ENCODE peak calls at places on chromosomes 1 and 21, in six cellular contexts. N is endothelial cell; V is Calu3; X is CD8-positive, alpha-beta T cell; A is progenitor cell of endocrine pancreas; Z is CD4-positive, alpha-beta T cell. U is an unnamed sample.

GRCh38 chr1:110309139-110309538 is 30.0 kb upstream of the RBM15 start:
- DNase-seq in N (no peak), V (no peak), X (no peak), A (no peak), Z (no peak), U (no peak)

GRCh38 chr1:185040333-185040732 is 5.0 kb upstream of the RNF2 start:
- DNase-seq in N (no peak), V (no peak), X (no peak), A (no peak), Z (no peak), U (no peak)

GRCh38 chr1:172955161-172955821 is 95.5 kb downstream of the TNFSF18 start:
- DNase-seq in N (no peak), V (no peak), X (no peak), A (no peak), Z (no peak), U (no peak)

GRCh38 chr1:112509660-112510178 is 954 bp downstream of the WNT2B start:
- DNase-seq in N (no peak), V (no peak), X (no peak), A (no peak), Z (no peak), U (no peak)

GRCh38 chr1:156838972-156839371 is 19.9 kb downstream of the INSRR start:
- DNase-seq in N (peak; percentile 50), V (peak; percentile 47), X (peak; percentile 70), A (no peak), Z (peak; percentile 42), U (peak; percentile 68)

GRCh38 chr1:47872871-47873270 is 124.3 kb downstream of the TRABD2B start:
- DNase-seq in N (no peak), V (no peak), X (no peak), A (no peak), Z (no peak), U (no peak)

GRCh38 chr1:182624582-182624981 is 20.4 kb upstream of the RGS16 start:
- DNase-seq in N (no peak), V (no peak), X (no peak), A (no peak), Z (no peak), U (no peak)

GRCh38 chr1:177425241-177425640 is 254.5 kb downstream of the BRINP2 start:
- DNase-seq in N (no peak), V (no peak), X (no peak), A (no peak), Z (no peak), U (no peak)

GRCh38 chr1:61169634-61170033 is 87.3 kb downstream of the NFIA start:
- DNase-seq in N (no peak), V (no peak), X (no peak), A (no peak), Z (no peak), U (no peak)

GRCh38 chr1:59978026-59978425 is 51.5 kb upstream of the CYP2J2 start:
- DNase-seq in N (no peak), V (no peak), X (no peak), A (no peak), Z (no peak), U (no peak)

GRCh38 chr1:156095906-156096508 is 13.7 kb upstream of the MEX3A start:
- DNase-seq in N (no peak), V (peak; percentile 60), X (no peak), A (no peak), Z (no peak), U (no peak)

GRCh38 chr1:12549460-12550349 is 68.3 kb downstream of the DHRS3 start:
- DNase-seq in N (no peak), V (peak; percentile 86), X (no peak), A (no peak), Z (no peak), U (no peak)

GRCh38 chr1:153728305-153729066 is 636 bp downstream of the INTS3 start:
- DNase-seq in N (peak; percentile 64), V (peak; percentile 36), X (peak; percentile 67), A (peak; percentile 26), Z (no peak), U (no peak)

GRCh38 chr1:28877132-28877781 is 37.1 kb upstream of the EPB41 start:
- DNase-seq in N (peak; percentile 77), V (peak; percentile 81), X (peak; percentile 87), A (peak; percentile 67), Z (peak; percentile 70), U (peak; percentile 57)

GRCh38 chr1:113438505-113439271 is 48.4 kb downstream of the MAGI3 start:
- DNase-seq in N (no peak), V (no peak), X (no peak), A (no peak), Z (no peak), U (no peak)

GRCh38 chr21:42541618-42542017 is 28.0 kb downstream of the SLC37A1 start:
- DNase-seq in N (no peak), V (no peak), X (no peak), A (no peak), Z (no peak), U (no peak)

GRCh38 chr1:222601233-222601632 is 11.5 kb upstream of the TAF1A start:
- DNase-seq in N (no peak), V (no peak), X (no peak), A (no peak), Z (no peak), U (no peak)

GRCh38 chr21:44304846-44305245 is 5.0 kb downstream of the PFKL start:
- DNase-seq in N (peak; percentile 60), V (peak; percentile 56), X (no peak), A (peak; percentile 50), Z (no peak), U (peak; percentile 83)

GRCh38 chr1:4656533-4657140 is 2.2 kb downstream of the AJAP1 start:
- DNase-seq in N (no peak), V (no peak), X (no peak), A (no peak), Z (no peak), U (no peak)

GRCh38 chr21:44421901-44422840 is 33.1 kb upstream of the LRRC3 start:
- DNase-seq in N (no peak), V (no peak), X (no peak), A (no peak), Z (no peak), U (no peak)

GRCh38 chr1:97553975-97554374 is 366.9 kb downstream of the DPYD start:
- DNase-seq in N (no peak), V (no peak), X (no peak), A (no peak), Z (no peak), U (no peak)

GRCh38 chr1:97545446-97545845 is 375.4 kb downstream of the DPYD start:
- DNase-seq in N (no peak), V (no peak), X (no peak), A (no peak), Z (no peak), U (no peak)

DNA sequence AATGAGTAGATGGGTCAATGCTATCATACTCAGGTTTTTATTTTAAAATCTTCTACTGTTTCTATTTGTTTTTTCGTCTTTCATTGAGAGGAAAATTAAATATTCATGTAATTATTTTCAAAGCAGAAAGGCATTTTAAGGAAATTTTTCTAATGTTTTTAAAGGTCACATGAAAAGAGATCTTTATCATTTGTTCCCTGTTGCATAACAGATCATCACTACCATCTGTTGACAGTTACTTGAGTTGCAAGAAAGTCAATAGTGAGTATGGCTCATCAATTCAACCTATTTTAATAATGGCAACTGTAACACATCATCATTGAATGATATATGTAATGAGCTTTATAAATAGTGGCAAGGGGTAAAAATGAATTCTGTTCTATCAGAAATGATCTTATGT is 369.7 kb downstream of the DPYD start:
- DNase-seq in N (no peak), V (no peak), X (no peak), A (no peak), Z (no peak), U (no peak)
- TF ChIP-seq CTCF in N (no peak), V (no peak), X (no peak), A (no peak), Z (no peak), U (no peak)

GRCh38 chr1:151518936-151519335 is 7.7 kb downstream of the CGN start:
- DNase-seq in N (no peak), V (no peak), X (no peak), A (no peak), Z (no peak), U (no peak)

GRCh38 chr1:151523331-151523730 is 12.1 kb downstream of the CGN start:
- DNase-seq in N (no peak), V (no peak), X (no peak), A (no peak), Z (no peak), U (no peak)

GRCh38 chr1:151519667-151520066 is 8.5 kb downstream of the CGN start:
- DNase-seq in N (no peak), V (no peak), X (no peak), A (no peak), Z (no peak), U (no peak)

GRCh38 chr1:151518431-151518830 is 7.2 kb downstream of the CGN start:
- DNase-seq in N (no peak), V (no peak), X (no peak), A (no peak), Z (no peak), U (no peak)

GRCh38 chr1:151520359-151520758 is 9.2 kb downstream of the CGN start:
- DNase-seq in N (no peak), V (no peak), X (no peak), A (no peak), Z (no peak), U (no peak)
- TF ChIP-seq CTCF in N (no peak), V (no peak), X (no peak), A (no peak), Z (no peak), U (no peak)

GRCh38 chr1:8966606-8967005 is 20.9 kb downstream of the CA6 start:
- DNase-seq in N (no peak), V (no peak), X (no peak), A (no peak), Z (no peak), U (no peak)

GRCh38 chr1:8965121-8965820 is 19.6 kb downstream of the CA6 start:
- DNase-seq in N (no peak), V (no peak), X (no peak), A (no peak), Z (no peak), U (no peak)

GRCh38 chr1:8963940-8964339 is 18.3 kb downstream of the CA6 start:
- DNase-seq in N (no peak), V (no peak), X (no peak), A (no peak), Z (no peak), U (no peak)

DNA sequence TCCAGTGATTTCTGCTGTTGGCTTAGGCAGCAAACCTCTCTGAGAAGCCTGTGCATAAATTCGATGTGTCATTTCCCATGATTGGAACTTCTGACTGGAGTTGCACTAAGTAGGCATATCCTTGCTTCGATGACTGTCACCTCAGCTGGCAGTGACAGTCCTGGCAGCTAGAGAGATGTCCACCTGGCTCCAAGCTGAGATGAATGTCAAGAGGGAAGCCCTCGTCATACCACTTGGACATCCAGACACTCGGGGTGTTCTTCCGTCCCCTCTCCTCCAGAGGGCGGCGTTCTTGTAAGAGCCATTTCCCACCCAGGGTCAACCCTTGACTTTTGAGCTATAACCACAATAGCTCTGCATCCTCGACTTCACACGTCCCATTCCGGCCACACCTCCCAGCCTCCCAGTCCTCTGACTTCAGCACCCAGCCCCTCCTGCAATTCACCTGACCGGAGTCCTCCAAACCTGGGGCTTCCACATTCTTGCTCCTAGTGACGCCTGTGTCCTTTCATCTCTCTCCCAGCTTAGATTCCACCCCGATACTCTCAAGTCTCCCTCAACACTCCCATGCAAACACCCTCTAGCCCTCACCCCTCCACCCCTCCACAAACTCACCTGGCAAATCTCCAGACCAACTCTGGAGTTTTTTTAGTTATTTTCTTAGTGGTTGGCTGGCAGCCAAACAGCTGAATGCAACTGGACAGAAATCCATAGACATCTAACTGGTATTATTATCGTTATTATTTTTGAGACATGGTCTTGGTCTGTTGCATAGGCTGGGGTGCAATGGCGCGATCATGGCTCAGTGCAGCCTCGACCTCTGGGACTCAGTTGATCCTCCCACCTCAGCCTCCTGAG is 17.4 kb downstream of the CA6 start:
- DNase-seq in N (peak; percentile 59), V (peak; percentile 58), X (peak; percentile 63), A (peak; percentile 18), Z (no peak), U (no peak)
- TF ChIP-seq CTCF in N (peak; percentile 51), V (peak; percentile 46), X (peak; percentile 31), A (peak; percentile 50), Z (no peak), U (peak; percentile 6)

GRCh38 chr1:15768388-15768787 is 9.8 kb downstream of the FBLIM1 start:
- DNase-seq in N (no peak), V (no peak), X (no peak), A (no peak), Z (no peak), U (no peak)
- TF ChIP-seq CTCF in N (no peak), V (no peak), X (no peak), A (no peak), Z (no peak), U (no peak)

U was measured in D721Med.